ENCODE peak calls at places on chromosomes 6 and 20, in six cellular contexts. One of them, this sample, is unnamed.

GRCh38 chr6:110039996-110040383 is 61.9 kb downstream of the GPR6 start:
- DNase-seq in pons: no peak
- DNase-seq in T1000: no peak
- DNase-seq in neural crest cell: no peak
- DNase-seq in SJSA1: no peak
- DNase-seq in CD8-positive, alpha-beta T cell: peak
- DNase-seq in this sample: no peak

GRCh38 chr6:160137989-160138835 is 16.6 kb downstream of the SLC22A1 start:
- DNase-seq in CD8-positive, alpha-beta T cell: peak
- DNase-seq in T1000: no peak
- DNase-seq in pons: peak
- DNase-seq in neural crest cell: peak
- DNase-seq in SJSA1: no peak
- DNase-seq in this sample: peak

GRCh38 chr6:160450849-160451248 is 102.7 kb downstream of the SLC22A3 start:
- DNase-seq in CD8-positive, alpha-beta T cell: no peak
- DNase-seq in T1000: no peak
- DNase-seq in neural crest cell: no peak
- DNase-seq in SJSA1: no peak
- DNase-seq in pons: no peak
- DNase-seq in this sample: no peak

GRCh38 chr6:28218312-28219248 is 6.5 kb upstream of the ZSCAN9 start:
- DNase-seq in CD8-positive, alpha-beta T cell: no peak
- DNase-seq in SJSA1: peak
- DNase-seq in pons: peak
- DNase-seq in neural crest cell: peak
- DNase-seq in T1000: no peak
- DNase-seq in this sample: peak

GRCh38 chr6:127513425-127513824 is 5.7 kb downstream of the MTCL3 start:
- DNase-seq in neural crest cell: no peak
- DNase-seq in pons: no peak
- DNase-seq in T1000: no peak
- DNase-seq in SJSA1: no peak
- DNase-seq in CD8-positive, alpha-beta T cell: no peak
- DNase-seq in this sample: no peak

GRCh38 chr6:56772737-56773184 is 130.1 kb upstream of the DST start:
- DNase-seq in SJSA1: no peak
- DNase-seq in CD8-positive, alpha-beta T cell: no peak
- DNase-seq in neural crest cell: no peak
- DNase-seq in pons: no peak
- DNase-seq in T1000: no peak
- DNase-seq in this sample: peak

GRCh38 chr6:139112561-139112960 is 22.3 kb upstream of the HECA start:
- DNase-seq in pons: no peak
- DNase-seq in CD8-positive, alpha-beta T cell: no peak
- DNase-seq in T1000: no peak
- DNase-seq in neural crest cell: no peak
- DNase-seq in SJSA1: no peak
- DNase-seq in this sample: no peak

GRCh38 chr20:54475334-54476287 is at the start of gene DOK5:
- DNase-seq in pons: peak
- DNase-seq in CD8-positive, alpha-beta T cell: no peak
- DNase-seq in neural crest cell: peak
- DNase-seq in T1000: no peak
- DNase-seq in SJSA1: no peak
- DNase-seq in this sample: no peak

GRCh38 chr6:105087571-105088211 is 92.1 kb downstream of the POPDC3 start:
- DNase-seq in neural crest cell: no peak
- DNase-seq in SJSA1: no peak
- DNase-seq in pons: peak
- DNase-seq in CD8-positive, alpha-beta T cell: peak
- DNase-seq in T1000: no peak
- DNase-seq in this sample: peak

GRCh38 chr20:57909763-57910331 is 200.0 kb upstream of the PMEPA1 start:
- DNase-seq in SJSA1: no peak
- DNase-seq in T1000: no peak
- DNase-seq in neural crest cell: no peak
- DNase-seq in CD8-positive, alpha-beta T cell: no peak
- DNase-seq in pons: no peak
- DNase-seq in this sample: no peak

GRCh38 chr6:158697798-158698197 is 47.9 kb downstream of the SYTL3 start:
- DNase-seq in T1000: no peak
- DNase-seq in pons: no peak
- DNase-seq in neural crest cell: no peak
- DNase-seq in CD8-positive, alpha-beta T cell: no peak
- DNase-seq in SJSA1: no peak
- DNase-seq in this sample: no peak

GRCh38 chr6:90458353-90459224 is 128.3 kb downstream of the MAP3K7 start:
- DNase-seq in SJSA1: no peak
- DNase-seq in neural crest cell: no peak
- DNase-seq in CD8-positive, alpha-beta T cell: no peak
- DNase-seq in T1000: no peak
- DNase-seq in pons: no peak
- DNase-seq in this sample: no peak

GRCh38 chr6:122388945-122389344 is 10.5 kb upstream of the HSF2 start:
- DNase-seq in pons: no peak
- DNase-seq in CD8-positive, alpha-beta T cell: no peak
- DNase-seq in neural crest cell: no peak
- DNase-seq in T1000: no peak
- DNase-seq in SJSA1: no peak
- DNase-seq in this sample: no peak

GRCh38 chr20:18263723-18264122 is 24.6 kb upstream of the ZNF133 start:
- DNase-seq in pons: no peak
- DNase-seq in neural crest cell: no peak
- DNase-seq in CD8-positive, alpha-beta T cell: no peak
- DNase-seq in SJSA1: no peak
- DNase-seq in T1000: no peak
- DNase-seq in this sample: no peak

GRCh38 chr20:37396520-37397075 is 50.7 kb downstream of the SRC start:
- DNase-seq in CD8-positive, alpha-beta T cell: no peak
- DNase-seq in pons: no peak
- DNase-seq in T1000: no peak
- DNase-seq in neural crest cell: peak
- DNase-seq in SJSA1: no peak
- DNase-seq in this sample: no peak

GRCh38 chr20:15039088-15039762 is 701.8 kb upstream of the FLRT3 start:
- DNase-seq in CD8-positive, alpha-beta T cell: no peak
- DNase-seq in pons: no peak
- DNase-seq in neural crest cell: no peak
- DNase-seq in T1000: no peak
- DNase-seq in SJSA1: no peak
- DNase-seq in this sample: no peak

GRCh38 chr20:53133134-53133533 is 161.0 kb downstream of the TSHZ2 start:
- DNase-seq in T1000: no peak
- DNase-seq in pons: no peak
- DNase-seq in CD8-positive, alpha-beta T cell: no peak
- DNase-seq in neural crest cell: no peak
- DNase-seq in SJSA1: no peak
- DNase-seq in this sample: no peak